ENCODE peak calls at places on chromosome 16, in eight cellular contexts. U is AG09309, P is psoas muscle, W is WTC11, H is PC-9, Z is ovary, T is AG04450, E is breast epithelium. Q is an unnamed sample.

GRCh38 chr16:57701759-57702371 is 7.3 kb downstream of the DRC7 start:
- DNase-seq in W (no peak), T (no peak), U (no peak), H (no peak), Z (peak), P (no peak), E (no peak), Q (peak)

GRCh38 chr16:71722801-71723536 is 1.5 kb downstream of the PHLPP2 start:
- DNase-seq in Z (peak), T (no peak), P (peak), E (peak), U (no peak), H (peak), W (peak), Q (peak)

GRCh38 chr16:53664724-53665345 is 38.8 kb downstream of the RPGRIP1L start:
- DNase-seq in P (no peak), U (peak), W (no peak), E (no peak), Z (no peak), T (peak), H (no peak), Q (peak)

GRCh38 chr16:57892041-57892440 is 78.9 kb downstream of the CNGB1 start:
- DNase-seq in P (no peak), W (no peak), Z (no peak), H (no peak), E (no peak), U (peak), T (no peak), Q (no peak)

GRCh38 chr16:27786221-27786848 is 236.4 kb downstream of the KATNIP start:
- DNase-seq in Z (no peak), E (no peak), P (no peak), T (no peak), W (no peak), U (no peak), H (no peak), Q (no peak)

GRCh38 chr16:13435873-13436474 is 484.0 kb upstream of the ERCC4 start:
- DNase-seq in U (no peak), W (no peak), P (no peak), E (no peak), H (peak), T (no peak), Z (no peak), Q (no peak)

GRCh38 chr16:17780181-17780580 is 309.4 kb upstream of the XYLT1 start:
- DNase-seq in U (no peak), T (no peak), P (no peak), W (no peak), Z (no peak), H (no peak), E (no peak), Q (no peak)

GRCh38 chr16:54284931-54285413 is 1.6 kb downstream of the IRX3 start:
- DNase-seq in H (no peak), Z (no peak), T (no peak), P (no peak), E (no peak), W (peak), U (no peak), Q (no peak)

GRCh38 chr16:50301626-50302471 is 35.5 kb downstream of the ADCY7 start:
- DNase-seq in P (peak), U (peak), T (no peak), W (no peak), H (peak), Z (peak), E (peak), Q (peak)

GRCh38 chr16:30077656-30078055 is 1.9 kb downstream of the PPP4C start:
- DNase-seq in H (no peak), W (no peak), U (no peak), E (no peak), P (no peak), Z (no peak), T (no peak), Q (no peak)

GRCh38 chr16:3645504-3646347 is 8.8 kb upstream of the DNASE1 start:
- DNase-seq in H (no peak), W (peak), P (no peak), Z (no peak), E (peak), U (no peak), T (peak), Q (peak)

GRCh38 chr16:14286381-14287230 is 215.5 kb downstream of the MRTFB start:
- DNase-seq in W (peak), Z (peak), H (no peak), U (peak), T (no peak), E (no peak), P (no peak), Q (no peak)

GRCh38 chr16:65896448-65897153 is 469.9 kb upstream of the CDH5 start:
- DNase-seq in U (no peak), E (no peak), Z (no peak), H (no peak), P (no peak), T (no peak), W (no peak), Q (no peak)

GRCh38 chr16:426115-426905 is 861 bp downstream of the RAB11FIP3 start:
- DNase-seq in U (no peak), T (no peak), W (peak), H (peak), P (peak), E (no peak), Z (peak), Q (no peak)

GRCh38 chr16:10240854-10241613 is 58.8 kb upstream of the GRIN2A start:
- DNase-seq in W (no peak), U (no peak), E (no peak), Z (no peak), P (no peak), T (no peak), H (no peak), Q (no peak)

GRCh38 chr16:11583171-11583570 is 3.5 kb downstream of the LITAF start:
- DNase-seq in T (no peak), W (no peak), Z (peak), E (no peak), H (no peak), P (no peak), U (peak), Q (no peak)

GRCh38 chr16:12201216-12201615 is 224.7 kb downstream of the SNX29 start:
- DNase-seq in H (no peak), W (no peak), U (no peak), E (no peak), P (no peak), Z (no peak), T (no peak), Q (no peak)

GRCh38 chr16:67026570-67026969 is 2.4 kb upstream of the CBFB start:
- DNase-seq in U (no peak), E (no peak), P (no peak), T (no peak), W (no peak), Z (no peak), H (no peak), Q (no peak)

GRCh38 chr16:79181419-79181818 is 419.1 kb downstream of the MAF start:
- DNase-seq in U (no peak), W (no peak), T (no peak), H (no peak), E (no peak), P (no peak), Z (no peak), Q (no peak)

GRCh38 chr16:21301168-21301894 is 23.2 kb upstream of the CRYM start:
- DNase-seq in E (peak), H (peak), U (no peak), W (peak), P (peak), T (no peak), Z (peak), Q (peak)

GRCh38 chr16:13961099-13961811 is 41.3 kb downstream of the ERCC4 start:
- DNase-seq in H (no peak), P (no peak), E (no peak), W (no peak), Z (no peak), U (no peak), T (peak), Q (no peak)

GRCh38 chr16:20612551-20613470 is 36.6 kb upstream of the ACSM2B start:
- DNase-seq in H (no peak), Z (peak), E (no peak), W (no peak), U (no peak), T (no peak), P (peak), Q (no peak)

GRCh38 chr16:53022374-53022773 is 30.3 kb downstream of the CHD9NB start:
- DNase-seq in Z (no peak), W (peak), H (peak), E (no peak), T (peak), P (no peak), U (no peak), Q (no peak)

GRCh38 chr16:71746442-71747046 is 22.0 kb upstream of the PHLPP2 start:
- DNase-seq in H (peak), P (no peak), U (no peak), T (no peak), W (no peak), E (no peak), Z (no peak), Q (no peak)

GRCh38 chr16:20675488-20676267 is 21.8 kb downstream of the ACSM1 start:
- DNase-seq in P (no peak), E (no peak), Z (peak), T (no peak), W (peak), U (no peak), H (peak), Q (no peak)

GRCh38 chr16:9370071-9370491 is 278.6 kb downstream of the HAPSTR1 start:
- DNase-seq in E (no peak), W (no peak), P (no peak), T (no peak), Z (no peak), U (no peak), H (no peak), Q (no peak)

GRCh38 chr16:51577621-51578303 is 426.7 kb upstream of the SALL1 start:
- DNase-seq in P (no peak), E (no peak), W (no peak), Z (no peak), T (no peak), U (no peak), H (no peak), Q (no peak)

GRCh38 chr16:77437859-77438258 is 3.0 kb upstream of the ADAMTS18 start:
- DNase-seq in H (no peak), E (no peak), W (no peak), Z (no peak), P (no peak), T (no peak), U (no peak), Q (no peak)

GRCh38 chr16:85865-86264 is 7.8 kb downstream of the MPG start:
- DNase-seq in H (no peak), Z (no peak), W (no peak), P (no peak), E (no peak), T (no peak), U (no peak), Q (no peak)

GRCh38 chr16:80107900-80108299 is 432.9 kb upstream of the DYNLRB2 start:
- DNase-seq in T (no peak), E (no peak), H (no peak), W (no peak), P (no peak), Z (no peak), U (no peak), Q (no peak)

GRCh38 chr16:67392301-67393059 is 818 bp downstream of the TPPP3 start:
- DNase-seq in H (no peak), T (no peak), P (no peak), W (no peak), U (no peak), Z (peak), E (no peak), Q (no peak)

GRCh38 chr16:65196696-65197095 is 74.8 kb upstream of the CDH11 start:
- DNase-seq in W (no peak), E (no peak), H (no peak), U (no peak), P (no peak), T (no peak), Z (no peak), Q (no peak)

GRCh38 chr16:52456368-52456767 is 90.6 kb downstream of the TOX3 start:
- DNase-seq in H (no peak), Z (no peak), T (no peak), E (no peak), U (no peak), P (no peak), W (no peak), Q (no peak)

GRCh38 chr16:1638757-1639156 is 26.6 kb downstream of the CRAMP1 start:
- DNase-seq in T (no peak), H (no peak), E (no peak), Z (no peak), P (no peak), U (no peak), W (no peak), Q (no peak)

GRCh38 chr16:1639282-1639681 is 27.1 kb downstream of the CRAMP1 start:
- DNase-seq in U (no peak), W (no peak), Z (no peak), E (no peak), T (no peak), P (no peak), H (no peak), Q (no peak)

GRCh38 chr16:1640261-1640956 is 28.2 kb downstream of the CRAMP1 start:
- DNase-seq in U (no peak), E (no peak), Z (no peak), P (no peak), T (no peak), H (no peak), W (no peak), Q (no peak)

GRCh38 chr16:1641261-1641660 is 29.1 kb downstream of the CRAMP1 start:
- DNase-seq in T (no peak), H (no peak), P (no peak), W (no peak), U (no peak), E (no peak), Z (no peak), Q (no peak)

DNA sequence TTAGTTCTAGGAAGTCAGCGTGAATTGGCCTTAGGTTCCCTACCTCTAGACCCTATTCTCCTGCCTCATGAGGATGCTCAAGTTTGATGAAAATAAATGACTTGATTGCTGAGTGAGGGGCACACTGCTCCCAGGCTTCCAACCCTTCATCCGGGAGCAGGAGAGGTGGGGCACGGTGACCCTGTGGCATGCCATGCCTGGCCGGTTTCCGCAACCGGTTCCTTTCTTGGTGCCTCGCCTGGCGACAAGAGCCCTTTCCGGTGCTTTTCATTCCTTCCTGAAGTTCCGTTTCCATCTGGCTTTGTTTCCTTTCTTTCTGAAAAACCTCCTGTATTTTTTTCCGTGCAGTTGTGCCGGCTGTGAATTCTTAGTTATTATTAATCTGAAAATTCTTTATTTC is 27.7 kb downstream of the CRAMP1 start:
- DNase-seq in H (no peak), T (no peak), W (no peak), Z (no peak), U (no peak), P (no peak), E (no peak), Q (no peak)
- TF ChIP-seq CTCF in H (no peak), T (no peak), W (no peak), Z (no peak), U (no peak), P (no peak), E (no peak), Q (no peak)

DNA sequence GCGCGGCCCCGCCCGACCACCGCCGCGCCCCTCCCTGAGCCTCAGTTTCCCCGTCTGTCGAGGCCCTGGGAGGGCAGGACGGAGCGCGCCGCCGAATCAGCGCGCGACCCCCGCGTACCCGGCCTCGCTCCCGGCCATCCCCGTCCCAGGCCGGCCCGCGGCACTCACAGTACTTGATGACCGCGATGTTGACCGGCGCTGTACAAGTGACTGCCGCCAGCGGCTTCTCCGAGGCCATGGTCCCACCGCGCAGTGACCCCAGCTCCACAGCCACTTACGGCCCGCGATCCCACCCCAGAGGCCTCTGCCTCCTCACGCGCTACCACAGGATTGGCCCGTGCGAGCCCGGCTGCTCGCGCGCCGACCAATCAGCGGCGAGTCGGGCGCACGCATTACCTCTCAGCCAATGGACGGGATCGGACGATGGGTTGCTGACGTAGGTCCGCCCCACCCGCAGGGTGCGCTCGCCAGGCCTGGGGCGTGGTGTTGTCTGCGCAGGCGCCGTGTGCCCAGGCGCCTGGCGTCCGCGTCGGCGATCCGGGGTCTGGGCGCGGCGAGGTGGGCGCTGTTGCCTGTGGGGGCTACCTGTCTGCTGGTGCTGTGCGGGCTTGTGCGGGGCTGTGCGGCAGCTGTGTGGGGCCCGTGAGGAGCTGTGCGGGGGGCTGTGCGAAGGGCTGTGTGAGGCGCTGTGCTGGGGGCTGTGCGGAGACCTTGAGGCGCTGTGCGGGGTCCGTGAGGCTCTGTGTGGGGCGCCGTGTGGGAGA is at the start of gene MVD:
- DNase-seq in W (peak), P (peak), Z (peak), U (peak), T (peak), E (peak), H (peak), Q (peak)
- TF ChIP-seq CTCF in W (no peak), P (no peak), Z (peak), U (peak), T (peak), E (no peak), H (no peak), Q (no peak)

DNA sequence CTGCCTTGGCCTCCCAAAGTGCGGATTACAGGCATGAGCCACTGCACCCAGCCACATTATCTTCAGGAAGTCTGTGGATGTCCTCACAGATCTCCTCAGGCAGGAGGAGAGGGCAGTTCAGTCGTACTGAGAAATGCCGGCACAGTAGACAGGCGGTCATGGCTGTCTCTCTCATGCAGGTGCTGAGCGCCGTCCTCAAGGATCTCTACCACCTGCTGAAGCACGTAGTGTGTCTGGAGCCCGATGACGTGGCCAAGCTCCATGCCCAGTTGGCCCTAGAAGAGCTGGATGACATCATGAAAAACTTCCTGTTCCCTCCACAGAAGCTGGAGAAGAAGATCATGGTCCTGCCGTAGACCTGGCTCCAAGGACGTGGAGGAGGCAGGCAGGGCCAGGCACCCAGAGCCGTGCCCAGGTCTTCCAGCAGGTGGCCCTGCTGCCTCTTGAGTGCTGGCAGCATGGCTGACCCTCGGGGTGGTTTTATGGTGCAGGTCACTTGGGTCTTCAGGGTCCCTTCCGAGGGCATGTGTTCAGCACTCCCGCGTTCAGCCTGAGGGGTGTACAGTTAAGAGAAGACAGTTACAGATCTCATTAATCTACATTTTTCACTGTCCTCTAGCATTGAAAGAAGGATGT is 22.0 kb upstream of the HAS3 start:
- DNase-seq in U (no peak), H (no peak), P (no peak), W (peak), Z (no peak), E (no peak), T (no peak), Q (no peak)
- TF ChIP-seq CTCF in U (peak), H (peak), P (no peak), W (no peak), Z (no peak), E (no peak), T (peak), Q (no peak)

DNA sequence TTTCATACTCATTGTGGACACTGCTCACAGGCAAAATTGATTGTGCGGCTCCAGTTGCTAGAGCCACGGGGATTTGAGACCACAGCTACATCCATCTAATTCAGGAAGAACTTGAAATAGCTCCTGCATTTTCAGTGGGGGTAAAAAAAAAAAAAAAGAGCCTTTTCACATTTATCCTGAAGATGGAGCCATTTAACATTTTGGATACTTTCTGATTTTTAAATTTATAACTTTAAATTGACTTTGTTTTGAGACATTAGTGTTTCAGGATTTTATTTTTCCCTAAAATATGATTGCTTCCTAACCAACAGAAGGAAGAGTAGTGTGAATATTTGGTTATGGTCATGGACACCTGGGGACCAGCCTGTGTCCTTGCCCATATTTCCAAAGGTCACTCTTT is 1080.2 kb upstream of the EEF2KMT start:
- DNase-seq in Z (no peak), U (no peak), T (no peak), E (no peak), H (no peak), P (no peak), W (no peak), Q (no peak)
- TF ChIP-seq CTCF in Z (no peak), U (no peak), T (no peak), E (no peak), H (no peak), P (no peak), W (no peak), Q (no peak)

GRCh38 chr16:74954763-74955162 is 30.2 kb downstream of the WDR59 start:
- DNase-seq in P (no peak), W (no peak), T (no peak), H (no peak), U (no peak), E (no peak), Z (no peak), Q (peak)
- TF ChIP-seq CTCF in P (no peak), W (no peak), T (no peak), H (no peak), U (no peak), E (no peak), Z (no peak), Q (no peak)

GRCh38 chr16:1564325-1564724 is 30.9 kb downstream of the TMEM204 start:
- DNase-seq in W (no peak), Z (no peak), E (no peak), H (no peak), P (no peak), U (no peak), T (no peak), Q (no peak)
- TF ChIP-seq CTCF in W (no peak), Z (no peak), E (no peak), H (peak), P (peak), U (peak), T (no peak), Q (no peak)

GRCh38 chr16:85544668-85545067 is 68.5 kb upstream of the GSE1 start:
- DNase-seq in Z (no peak), U (no peak), W (no peak), P (no peak), E (no peak), H (no peak), T (no peak), Q (no peak)

GRCh38 chr16:85545227-85545818 is 67.8 kb upstream of the GSE1 start:
- DNase-seq in E (no peak), T (no peak), U (no peak), Z (no peak), P (no peak), W (no peak), H (no peak), Q (no peak)

GRCh38 chr16:85543998-85544397 is 69.1 kb upstream of the GSE1 start:
- DNase-seq in P (no peak), U (no peak), W (no peak), T (no peak), H (no peak), E (no peak), Z (no peak), Q (no peak)

GRCh38 chr16:85548375-85548774 is 64.7 kb upstream of the GSE1 start:
- DNase-seq in E (no peak), T (no peak), W (no peak), U (no peak), H (no peak), P (no peak), Z (no peak), Q (no peak)

GRCh38 chr16:85546585-85547447 is 66.3 kb upstream of the GSE1 start:
- DNase-seq in H (no peak), T (no peak), U (no peak), W (no peak), P (no peak), E (no peak), Z (no peak), Q (no peak)
- TF ChIP-seq CTCF in H (no peak), T (peak), U (no peak), W (no peak), P (no peak), E (no peak), Z (no peak), Q (no peak)

Q was measured in lower leg skin.